ENCODE peak calls at places on chromosomes 13 and 19, in nine cellular contexts. One of them, this sample, is unnamed.
A peak's percentile ranks its signal among the peaks of the same experiment; 100 is the strongest.

GRCh38 chr13:50230365-50230978 is 215.2 kb downstream of the KCNRG start:
- DNase-seq in BE2C: no peak
- DNase-seq in H9: no peak
- DNase-seq in CD8-positive, alpha-beta T cell: no peak
- DNase-seq in CD8-positive, alpha-beta memory T cell: no peak
- DNase-seq in left ventricle myocardium inferior: no peak
- DNase-seq in naive thymus-derived CD4-positive, alpha-beta T cell: no peak
- DNase-seq in mucosa of descending colon: no peak
- DNase-seq in Panc1: no peak
- DNase-seq in this sample: no peak

GRCh38 chr13:47288546-47288945 is 391.7 kb upstream of the HTR2A start:
- DNase-seq in naive thymus-derived CD4-positive, alpha-beta T cell: no peak
- DNase-seq in BE2C: no peak
- DNase-seq in left ventricle myocardium inferior: no peak
- DNase-seq in Panc1: no peak
- DNase-seq in CD8-positive, alpha-beta memory T cell: no peak
- DNase-seq in mucosa of descending colon: no peak
- DNase-seq in CD8-positive, alpha-beta T cell: no peak
- DNase-seq in H9: no peak
- DNase-seq in this sample: no peak

GRCh38 chr13:114236224-114236623 is 1.5 kb downstream of the CDC16 start:
- DNase-seq in H9: no peak
- DNase-seq in naive thymus-derived CD4-positive, alpha-beta T cell: no peak
- DNase-seq in CD8-positive, alpha-beta T cell: no peak
- DNase-seq in left ventricle myocardium inferior: no peak
- DNase-seq in mucosa of descending colon: no peak
- DNase-seq in BE2C: no peak
- DNase-seq in CD8-positive, alpha-beta memory T cell: no peak
- DNase-seq in Panc1: no peak
- DNase-seq in this sample: no peak

GRCh38 chr19:10513223-10513622 is 4.0 kb downstream of the S1PR5 start:
- DNase-seq in CD8-positive, alpha-beta memory T cell: no peak
- DNase-seq in H9: no peak
- DNase-seq in Panc1: no peak
- DNase-seq in naive thymus-derived CD4-positive, alpha-beta T cell: no peak
- DNase-seq in mucosa of descending colon: no peak
- DNase-seq in CD8-positive, alpha-beta T cell: no peak
- DNase-seq in BE2C: no peak
- DNase-seq in left ventricle myocardium inferior: no peak
- DNase-seq in this sample: no peak

GRCh38 chr19:54345938-54346386 is 7.0 kb upstream of the LILRA4 start:
- DNase-seq in naive thymus-derived CD4-positive, alpha-beta T cell: no peak
- DNase-seq in H9: no peak
- DNase-seq in Panc1: no peak
- DNase-seq in CD8-positive, alpha-beta T cell: no peak
- DNase-seq in CD8-positive, alpha-beta memory T cell: no peak
- DNase-seq in mucosa of descending colon: peak; percentile 23
- DNase-seq in left ventricle myocardium inferior: no peak
- DNase-seq in BE2C: no peak
- DNase-seq in this sample: no peak

GRCh38 chr13:91273675-91274074 is 73.8 kb upstream of the MIR17HG start:
- DNase-seq in CD8-positive, alpha-beta memory T cell: no peak
- DNase-seq in mucosa of descending colon: no peak
- DNase-seq in H9: no peak
- DNase-seq in left ventricle myocardium inferior: no peak
- DNase-seq in BE2C: no peak
- DNase-seq in Panc1: no peak
- DNase-seq in naive thymus-derived CD4-positive, alpha-beta T cell: no peak
- DNase-seq in CD8-positive, alpha-beta T cell: no peak
- DNase-seq in this sample: no peak

GRCh38 chr19:47414469-47414868 is 4.9 kb downstream of the MEIS3 start:
- DNase-seq in H9: no peak
- DNase-seq in mucosa of descending colon: no peak
- DNase-seq in BE2C: peak; percentile 76
- DNase-seq in naive thymus-derived CD4-positive, alpha-beta T cell: no peak
- DNase-seq in left ventricle myocardium inferior: no peak
- DNase-seq in CD8-positive, alpha-beta memory T cell: no peak
- DNase-seq in CD8-positive, alpha-beta T cell: no peak
- DNase-seq in Panc1: no peak
- DNase-seq in this sample: no peak

GRCh38 chr13:51816604-51817254 is 12.8 kb upstream of the DHRS12 start:
- DNase-seq in BE2C: no peak
- DNase-seq in Panc1: no peak
- DNase-seq in CD8-positive, alpha-beta memory T cell: no peak
- DNase-seq in H9: no peak
- DNase-seq in left ventricle myocardium inferior: no peak
- DNase-seq in CD8-positive, alpha-beta T cell: no peak
- DNase-seq in mucosa of descending colon: no peak
- DNase-seq in naive thymus-derived CD4-positive, alpha-beta T cell: no peak
- DNase-seq in this sample: no peak

GRCh38 chr19:51330366-51330765 is 11.6 kb downstream of the VSIG10L start:
- DNase-seq in H9: no peak
- DNase-seq in mucosa of descending colon: no peak
- DNase-seq in CD8-positive, alpha-beta memory T cell: no peak
- DNase-seq in BE2C: no peak
- DNase-seq in left ventricle myocardium inferior: no peak
- DNase-seq in Panc1: no peak
- DNase-seq in naive thymus-derived CD4-positive, alpha-beta T cell: no peak
- DNase-seq in CD8-positive, alpha-beta T cell: no peak
- DNase-seq in this sample: no peak

GRCh38 chr13:26895081-26895807 is 134.7 kb upstream of the GPR12 start:
- DNase-seq in Panc1: no peak
- DNase-seq in left ventricle myocardium inferior: no peak
- DNase-seq in CD8-positive, alpha-beta memory T cell: no peak
- DNase-seq in naive thymus-derived CD4-positive, alpha-beta T cell: no peak
- DNase-seq in BE2C: no peak
- DNase-seq in CD8-positive, alpha-beta T cell: no peak
- DNase-seq in mucosa of descending colon: no peak
- DNase-seq in H9: peak; percentile 54
- DNase-seq in this sample: no peak

GRCh38 chr13:21690955-21691354 is 20.1 kb downstream of the FGF9 start:
- DNase-seq in BE2C: no peak
- DNase-seq in CD8-positive, alpha-beta memory T cell: no peak
- DNase-seq in Panc1: no peak
- DNase-seq in H9: no peak
- DNase-seq in naive thymus-derived CD4-positive, alpha-beta T cell: no peak
- DNase-seq in CD8-positive, alpha-beta T cell: no peak
- DNase-seq in left ventricle myocardium inferior: no peak
- DNase-seq in mucosa of descending colon: no peak
- DNase-seq in this sample: no peak

GRCh38 chr19:16364231-16364865 is 39.7 kb downstream of the KLF2 start:
- DNase-seq in CD8-positive, alpha-beta T cell: no peak
- DNase-seq in naive thymus-derived CD4-positive, alpha-beta T cell: no peak
- DNase-seq in H9: no peak
- DNase-seq in BE2C: no peak
- DNase-seq in Panc1: no peak
- DNase-seq in CD8-positive, alpha-beta memory T cell: no peak
- DNase-seq in left ventricle myocardium inferior: no peak
- DNase-seq in mucosa of descending colon: no peak
- DNase-seq in this sample: no peak

GRCh38 chr19:18306903-18307681 is 15.8 kb downstream of the LSM4 start:
- DNase-seq in CD8-positive, alpha-beta memory T cell: peak; percentile 32
- DNase-seq in left ventricle myocardium inferior: no peak
- DNase-seq in naive thymus-derived CD4-positive, alpha-beta T cell: peak; percentile 39
- DNase-seq in Panc1: no peak
- DNase-seq in H9: no peak
- DNase-seq in mucosa of descending colon: no peak
- DNase-seq in CD8-positive, alpha-beta T cell: peak; percentile 47
- DNase-seq in BE2C: no peak
- DNase-seq in this sample: no peak

GRCh38 chr13:30421093-30422055 is 919 bp upstream of the UBE2L5 start:
- DNase-seq in CD8-positive, alpha-beta memory T cell: peak; percentile 22
- DNase-seq in naive thymus-derived CD4-positive, alpha-beta T cell: no peak
- DNase-seq in CD8-positive, alpha-beta T cell: peak; percentile 34
- DNase-seq in H9: peak; percentile 64
- DNase-seq in Panc1: no peak
- DNase-seq in left ventricle myocardium inferior: peak; percentile 89
- DNase-seq in BE2C: peak; percentile 63
- DNase-seq in mucosa of descending colon: peak; percentile 82
- DNase-seq in this sample: peak; percentile 74

GRCh38 chr19:55062735-55063491 is at the start of gene RDH13:
- DNase-seq in left ventricle myocardium inferior: peak; percentile 97
- DNase-seq in naive thymus-derived CD4-positive, alpha-beta T cell: peak; percentile 97
- DNase-seq in H9: peak; percentile 96
- DNase-seq in CD8-positive, alpha-beta memory T cell: peak; percentile 97
- DNase-seq in Panc1: peak; percentile 91
- DNase-seq in BE2C: peak; percentile 100
- DNase-seq in CD8-positive, alpha-beta T cell: peak; percentile 98
- DNase-seq in mucosa of descending colon: peak; percentile 99
- DNase-seq in this sample: no peak

GRCh38 chr13:41621716-41622508 is 164.6 kb downstream of the RGCC start:
- DNase-seq in Panc1: no peak
- DNase-seq in CD8-positive, alpha-beta T cell: no peak
- DNase-seq in H9: no peak
- DNase-seq in BE2C: no peak
- DNase-seq in mucosa of descending colon: no peak
- DNase-seq in naive thymus-derived CD4-positive, alpha-beta T cell: no peak
- DNase-seq in left ventricle myocardium inferior: no peak
- DNase-seq in CD8-positive, alpha-beta memory T cell: no peak
- DNase-seq in this sample: no peak

GRCh38 chr13:99380921-99381645 is 73.9 kb upstream of the GPR183 start:
- DNase-seq in H9: no peak
- DNase-seq in CD8-positive, alpha-beta T cell: peak; percentile 68
- DNase-seq in Panc1: no peak
- DNase-seq in naive thymus-derived CD4-positive, alpha-beta T cell: peak; percentile 68
- DNase-seq in BE2C: no peak
- DNase-seq in mucosa of descending colon: no peak
- DNase-seq in CD8-positive, alpha-beta memory T cell: peak; percentile 27
- DNase-seq in left ventricle myocardium inferior: no peak
- DNase-seq in this sample: no peak

GRCh38 chr13:42762917-42763316 is 18.5 kb upstream of the FAM216B start:
- DNase-seq in mucosa of descending colon: no peak
- DNase-seq in Panc1: no peak
- DNase-seq in BE2C: no peak
- DNase-seq in CD8-positive, alpha-beta T cell: no peak
- DNase-seq in left ventricle myocardium inferior: no peak
- DNase-seq in H9: no peak
- DNase-seq in naive thymus-derived CD4-positive, alpha-beta T cell: no peak
- DNase-seq in CD8-positive, alpha-beta memory T cell: no peak
- DNase-seq in this sample: no peak

GRCh38 chr19:41706741-41707501 is 1.5 kb upstream of the CEACAM5 start:
- DNase-seq in CD8-positive, alpha-beta T cell: peak; percentile 68
- DNase-seq in BE2C: peak; percentile 66
- DNase-seq in naive thymus-derived CD4-positive, alpha-beta T cell: peak; percentile 72
- DNase-seq in Panc1: peak; percentile 43
- DNase-seq in CD8-positive, alpha-beta memory T cell: peak; percentile 42
- DNase-seq in mucosa of descending colon: peak; percentile 88
- DNase-seq in H9: peak; percentile 90
- DNase-seq in left ventricle myocardium inferior: peak; percentile 23
- DNase-seq in this sample: peak; percentile 53

GRCh38 chr13:39825886-39826285 is 170.4 kb downstream of the COG6 start:
- DNase-seq in left ventricle myocardium inferior: no peak
- DNase-seq in H9: no peak
- DNase-seq in mucosa of descending colon: no peak
- DNase-seq in Panc1: no peak
- DNase-seq in CD8-positive, alpha-beta memory T cell: no peak
- DNase-seq in naive thymus-derived CD4-positive, alpha-beta T cell: peak; percentile 22
- DNase-seq in CD8-positive, alpha-beta T cell: no peak
- DNase-seq in BE2C: no peak
- DNase-seq in this sample: no peak

GRCh38 chr13:80010286-80010831 is 330.6 kb downstream of the SPRY2 start:
- DNase-seq in naive thymus-derived CD4-positive, alpha-beta T cell: no peak
- DNase-seq in CD8-positive, alpha-beta memory T cell: no peak
- DNase-seq in left ventricle myocardium inferior: no peak
- DNase-seq in mucosa of descending colon: peak; percentile 12
- DNase-seq in H9: no peak
- DNase-seq in Panc1: no peak
- DNase-seq in CD8-positive, alpha-beta T cell: no peak
- DNase-seq in BE2C: no peak
- DNase-seq in this sample: no peak

GRCh38 chr13:114283581-114283980 is 2.2 kb downstream of the UPF3A start:
- DNase-seq in mucosa of descending colon: no peak
- DNase-seq in BE2C: no peak
- DNase-seq in CD8-positive, alpha-beta T cell: no peak
- DNase-seq in Panc1: no peak
- DNase-seq in H9: no peak
- DNase-seq in left ventricle myocardium inferior: no peak
- DNase-seq in CD8-positive, alpha-beta memory T cell: no peak
- DNase-seq in naive thymus-derived CD4-positive, alpha-beta T cell: no peak
- DNase-seq in this sample: no peak

GRCh38 chr19:1253514-1254080 is 5.2 kb downstream of the MIDN start:
- DNase-seq in left ventricle myocardium inferior: no peak
- DNase-seq in mucosa of descending colon: no peak
- DNase-seq in CD8-positive, alpha-beta T cell: no peak
- DNase-seq in H9: no peak
- DNase-seq in Panc1: no peak
- DNase-seq in CD8-positive, alpha-beta memory T cell: no peak
- DNase-seq in naive thymus-derived CD4-positive, alpha-beta T cell: no peak
- DNase-seq in BE2C: no peak
- DNase-seq in this sample: no peak
- H3K4me1 ChIP-seq in left ventricle myocardium inferior: peaks cover 87% of the 10 kb centered on the region
- H3K4me1 ChIP-seq in mucosa of descending colon: peaks cover 56% of the 10 kb centered on the region
- H3K4me1 ChIP-seq in CD8-positive, alpha-beta T cell: peaks cover 51% of the 10 kb centered on the region
- H3K4me1 ChIP-seq in H9: no peaks in the 10 kb centered on the region
- H3K4me1 ChIP-seq in Panc1: peaks cover 45% of the 10 kb centered on the region
- H3K4me1 ChIP-seq in CD8-positive, alpha-beta memory T cell: peaks cover 52% of the 10 kb centered on the region
- H3K4me1 ChIP-seq in naive thymus-derived CD4-positive, alpha-beta T cell: peaks cover 30% of the 10 kb centered on the region
- H3K4me1 ChIP-seq in BE2C: peaks cover 10% of the 10 kb centered on the region
- H3K4me1 ChIP-seq in this sample: peaks cover 67% of the 10 kb centered on the region

GRCh38 chr19:11807099-11807380 is 7.0 kb upstream of the ZNF440 start:
- DNase-seq in CD8-positive, alpha-beta T cell: no peak
- DNase-seq in naive thymus-derived CD4-positive, alpha-beta T cell: no peak
- DNase-seq in mucosa of descending colon: no peak
- DNase-seq in BE2C: no peak
- DNase-seq in CD8-positive, alpha-beta memory T cell: no peak
- DNase-seq in H9: no peak
- DNase-seq in Panc1: no peak
- DNase-seq in left ventricle myocardium inferior: no peak
- DNase-seq in this sample: no peak

GRCh38 chr19:11806354-11807098 is 7.5 kb upstream of the ZNF440 start:
- DNase-seq in CD8-positive, alpha-beta T cell: no peak
- DNase-seq in BE2C: no peak
- DNase-seq in Panc1: no peak
- DNase-seq in naive thymus-derived CD4-positive, alpha-beta T cell: peak; percentile 7
- DNase-seq in H9: no peak
- DNase-seq in left ventricle myocardium inferior: no peak
- DNase-seq in CD8-positive, alpha-beta memory T cell: no peak
- DNase-seq in mucosa of descending colon: no peak
- DNase-seq in this sample: no peak
- H3K4me1 ChIP-seq in CD8-positive, alpha-beta T cell: no peaks in the 10 kb centered on the region
- H3K4me1 ChIP-seq in BE2C: no peaks in the 10 kb centered on the region
- H3K4me1 ChIP-seq in Panc1: no peaks in the 10 kb centered on the region
- H3K4me1 ChIP-seq in naive thymus-derived CD4-positive, alpha-beta T cell: no peaks in the 10 kb centered on the region
- H3K4me1 ChIP-seq in H9: no peaks in the 10 kb centered on the region
- H3K4me1 ChIP-seq in left ventricle myocardium inferior: no peaks in the 10 kb centered on the region
- H3K4me1 ChIP-seq in CD8-positive, alpha-beta memory T cell: no peaks in the 10 kb centered on the region
- H3K4me1 ChIP-seq in mucosa of descending colon: no peaks in the 10 kb centered on the region
- H3K4me1 ChIP-seq in this sample: no peaks in the 10 kb centered on the region

GRCh38 chr13:97266734-97267417 is 44.7 kb downstream of the MBNL2 start:
- DNase-seq in Panc1: no peak
- DNase-seq in CD8-positive, alpha-beta T cell: no peak
- DNase-seq in CD8-positive, alpha-beta memory T cell: no peak
- DNase-seq in left ventricle myocardium inferior: no peak
- DNase-seq in BE2C: no peak
- DNase-seq in H9: no peak
- DNase-seq in mucosa of descending colon: no peak
- DNase-seq in naive thymus-derived CD4-positive, alpha-beta T cell: no peak
- DNase-seq in this sample: no peak
- H3K4me1 ChIP-seq in Panc1: peaks cover 92% of the 10 kb centered on the region
- H3K4me1 ChIP-seq in CD8-positive, alpha-beta T cell: no peaks in the 10 kb centered on the region
- H3K4me1 ChIP-seq in CD8-positive, alpha-beta memory T cell: peaks cover 3% of the 10 kb centered on the region
- H3K4me1 ChIP-seq in left ventricle myocardium inferior: peaks cover 99% of the 10 kb centered on the region
- H3K4me1 ChIP-seq in BE2C: no peaks in the 10 kb centered on the region
- H3K4me1 ChIP-seq in H9: peaks cover 9% of the 10 kb centered on the region
- H3K4me1 ChIP-seq in mucosa of descending colon: no peaks in the 10 kb centered on the region
- H3K4me1 ChIP-seq in naive thymus-derived CD4-positive, alpha-beta T cell: no peaks in the 10 kb centered on the region
- H3K4me1 ChIP-seq in this sample: no peaks in the 10 kb centered on the region

GRCh38 chr19:8664671-8665057 is 33.9 kb downstream of the ACTL9 start:
- DNase-seq in BE2C: no peak
- DNase-seq in CD8-positive, alpha-beta memory T cell: no peak
- DNase-seq in naive thymus-derived CD4-positive, alpha-beta T cell: no peak
- DNase-seq in H9: no peak
- DNase-seq in Panc1: no peak
- DNase-seq in mucosa of descending colon: no peak
- DNase-seq in CD8-positive, alpha-beta T cell: no peak
- DNase-seq in left ventricle myocardium inferior: no peak
- DNase-seq in this sample: no peak
- H3K4me1 ChIP-seq in BE2C: no peaks in the 10 kb centered on the region
- H3K4me1 ChIP-seq in CD8-positive, alpha-beta memory T cell: peaks cover 41% of the 10 kb centered on the region
- H3K4me1 ChIP-seq in naive thymus-derived CD4-positive, alpha-beta T cell: peaks cover 14% of the 10 kb centered on the region
- H3K4me1 ChIP-seq in H9: no peaks in the 10 kb centered on the region
- H3K4me1 ChIP-seq in Panc1: no peaks in the 10 kb centered on the region
- H3K4me1 ChIP-seq in mucosa of descending colon: no peaks in the 10 kb centered on the region
- H3K4me1 ChIP-seq in CD8-positive, alpha-beta T cell: peaks cover 39% of the 10 kb centered on the region
- H3K4me1 ChIP-seq in left ventricle myocardium inferior: no peaks in the 10 kb centered on the region
- H3K4me1 ChIP-seq in this sample: peaks cover 62% of the 10 kb centered on the region

This sample was measured in DND-41.